ENCODE peak calls at places on chromosomes 11 and 22, in four cellular contexts. K, O, F and T are unnamed samples.

GRCh38 chr22:31830721-31831070 is 76.9 kb downstream of the DEPDC5 start:
- DNase-seq in K (no peak), O (no peak), F (no peak), T (no peak)

GRCh38 chr22:39519681-39520053 is 695 bp upstream of the ATF4 start:
- DNase-seq in K (no peak), O (no peak), F (no peak), T (no peak)

GRCh38 chr22:50531546-50532352 is 1.9 kb upstream of the TYMP start:
- DNase-seq in K (peak), O (no peak), F (peak), T (peak)

GRCh38 chr11:14908214-14908880 is 16.3 kb upstream of the CYP2R1 start:
- DNase-seq in K (no peak), O (no peak), F (no peak), T (peak)

GRCh38 chr11:48193876-48194275 is 22.7 kb upstream of the OR4B1 start:
- DNase-seq in K (no peak), O (no peak), F (no peak), T (no peak)

GRCh38 chr11:61917357-61918109 is at the start of gene RAB3IL1:
- DNase-seq in K (no peak), O (no peak), F (no peak), T (no peak)

GRCh38 chr11:122494171-122494570 is 161.4 kb upstream of the UBASH3B start:
- DNase-seq in K (no peak), O (no peak), F (no peak), T (no peak)

GRCh38 chr11:121671276-121672168 is 218.8 kb upstream of the SORL1-AS1 start:
- DNase-seq in K (no peak), O (no peak), F (no peak), T (no peak)

GRCh38 chr22:42780070-42780540 is 59.4 kb upstream of the A4GALT start:
- DNase-seq in K (no peak), O (peak), F (peak), T (peak)

GRCh38 chr11:115580927-115581680 is 76.9 kb upstream of the CADM1 start:
- DNase-seq in K (no peak), O (no peak), F (no peak), T (no peak)

GRCh38 chr11:120229451-120230424 is 10.2 kb upstream of the POU2F3 start:
- DNase-seq in K (no peak), O (no peak), F (peak), T (no peak)

GRCh38 chr11:34397120-34397519 is 39.3 kb upstream of the ABTB2 start:
- DNase-seq in K (no peak), O (no peak), F (no peak), T (no peak)

GRCh38 chr11:13110145-13110544 is 101.0 kb downstream of the RASSF10 start:
- DNase-seq in K (no peak), O (no peak), F (no peak), T (no peak)

GRCh38 chr11:123072279-123072678 is 10.3 kb upstream of the HSPA8 start:
- DNase-seq in K (no peak), O (no peak), F (no peak), T (no peak)

GRCh38 chr11:60345489-60345888 is 18.4 kb downstream of the MS4A6E start:
- DNase-seq in K (no peak), O (no peak), F (no peak), T (no peak)

GRCh38 chr11:44645832-44646231 is 80.4 kb downstream of the CD82 start:
- DNase-seq in K (no peak), O (no peak), F (no peak), T (no peak)

GRCh38 chr11:3122775-3123201 is 42.3 kb downstream of the OSBPL5 start:
- DNase-seq in K (no peak), O (no peak), F (no peak), T (no peak)

GRCh38 chr11:33452806-33453205 is 195.6 kb downstream of the HIPK3 start:
- DNase-seq in K (no peak), O (no peak), F (no peak), T (no peak)

GRCh38 chr11:116415095-116415494 is 357.7 kb downstream of the BUD13 start:
- DNase-seq in K (no peak), O (no peak), F (no peak), T (no peak)

GRCh38 chr11:125070699-125071254 is 7.7 kb downstream of the SLC37A2 start:
- DNase-seq in K (no peak), O (no peak), F (no peak), T (no peak)

GRCh38 chr11:23192256-23192655 is 332.0 kb upstream of the CCDC179 start:
- DNase-seq in K (no peak), O (no peak), F (no peak), T (no peak)

GRCh38 chr11:130514851-130515250 is 66.4 kb downstream of the ADAMTS15 start:
- DNase-seq in K (no peak), O (no peak), F (no peak), T (no peak)

GRCh38 chr22:19715286-19715939 is 1.1 kb downstream of the SEPTIN5 start:
- DNase-seq in K (no peak), O (no peak), F (no peak), T (no peak)

GRCh38 chr11:69201764-69202370 is 46.1 kb downstream of the SMIM38 start:
- DNase-seq in K (no peak), O (no peak), F (no peak), T (no peak)

GRCh38 chr11:79170289-79170688 is 270.5 kb downstream of the TENM4 start:
- DNase-seq in K (no peak), O (no peak), F (no peak), T (no peak)

GRCh38 chr11:73866095-73866579 is 10.5 kb downstream of the COA4 start:
- DNase-seq in K (no peak), O (no peak), F (no peak), T (no peak)

GRCh38 chr11:44418438-44418795 is 108.5 kb upstream of the ALX4 start:
- DNase-seq in K (no peak), O (no peak), F (no peak), T (no peak)

GRCh38 chr11:10407055-10407454 is 48.0 kb upstream of the AMPD3 start:
- DNase-seq in K (no peak), O (no peak), F (no peak), T (no peak)

GRCh38 chr11:47007579-47007978 is 71.0 kb downstream of the CSTPP1 start:
- DNase-seq in K (no peak), O (no peak), F (no peak), T (no peak)

GRCh38 chr11:122601131-122602125 is 54.1 kb upstream of the UBASH3B start:
- DNase-seq in K (no peak), O (no peak), F (no peak), T (no peak)

GRCh38 chr11:80109031-80109430 is 668.2 kb upstream of the TENM4 start:
- DNase-seq in K (no peak), O (no peak), F (no peak), T (no peak)

GRCh38 chr11:95443386-95443785 is 212.4 kb upstream of the SESN3 start:
- DNase-seq in K (no peak), O (no peak), F (no peak), T (peak)

GRCh38 chr11:10604340-10604748 is 35.9 kb upstream of the LYVE1 start:
- DNase-seq in K (no peak), O (no peak), F (no peak), T (no peak)

GRCh38 chr22:27588915-27589314 is 212.6 kb downstream of the MN1 start:
- DNase-seq in K (no peak), O (no peak), F (no peak), T (no peak)